ENCODE peak calls at places on chromosomes 2 and 18, in nine cellular contexts. Q is uterus, S is cardiac muscle cell, O is heart right ventricle, H is tibial artery, I is thyroid gland, F is nephron progenitor cell, P is mesothelial cell of epicardium, C is brain microvascular endothelial cell. J is an unnamed sample.

GRCh38 chr2:145408980-145409379 is 889.1 kb upstream of the ZEB2 start:
- DNase-seq in P (no peak), I (no peak), C (no peak), O (no peak), F (no peak), S (no peak), Q (no peak), H (no peak), J (no peak)

GRCh38 chr2:44833123-44834069 is 108.1 kb upstream of the SIX3 start:
- DNase-seq in S (no peak), P (no peak), I (no peak), C (peak; percentile 3), F (no peak), O (no peak), Q (no peak), H (no peak), J (no peak)

GRCh38 chr18:13635046-13635445 is 91.3 kb downstream of the FAM210A start:
- DNase-seq in S (no peak), H (no peak), F (no peak), P (no peak), I (peak; percentile 42), C (no peak), Q (no peak), O (peak; percentile 57), J (no peak)

GRCh38 chr2:42360493-42360889 is 526 bp downstream of the COX7A2L start:
- DNase-seq in F (no peak), C (no peak), O (no peak), H (no peak), S (no peak), P (no peak), I (no peak), Q (no peak), J (no peak)

GRCh38 chr2:80304522-80304878 is at the start of gene LRRTM1:
- DNase-seq in Q (no peak), O (peak; percentile 12), C (no peak), I (peak; percentile 29), S (no peak), H (no peak), F (peak; percentile 70), P (peak; percentile 38), J (no peak)

GRCh38 chr2:164706522-164706921 is 85.2 kb upstream of the GRB14 start:
- DNase-seq in O (no peak), P (no peak), F (no peak), S (peak; percentile 13), Q (no peak), H (no peak), I (no peak), C (peak; percentile 45), J (no peak)

GRCh38 chr18:62088146-62088545 is 98.7 kb downstream of the PIGN start:
- DNase-seq in S (peak; percentile 54), I (no peak), H (no peak), F (no peak), O (no peak), P (no peak), C (no peak), Q (no peak), J (no peak)

GRCh38 chr2:107989445-107989844 is 3.1 kb downstream of the SLC5A7 start:
- DNase-seq in O (no peak), S (no peak), P (no peak), F (no peak), H (no peak), Q (no peak), I (no peak), C (no peak), J (no peak)

GRCh38 chr2:212842544-212843185 is 304.1 kb upstream of the ERBB4 start:
- DNase-seq in Q (no peak), F (no peak), O (no peak), S (peak; percentile 38), I (no peak), P (no peak), C (peak; percentile 68), H (no peak), J (no peak)

GRCh38 chr2:233360771-233361176 is 6.5 kb downstream of the DGKD start:
- DNase-seq in H (no peak), C (no peak), Q (no peak), F (no peak), I (no peak), O (no peak), P (no peak), S (no peak), J (no peak)

GRCh38 chr2:127810156-127810636 is 775 bp downstream of the WDR33 start:
- DNase-seq in F (peak; percentile 25), C (peak; percentile 7), I (peak; percentile 17), S (peak; percentile 19), P (no peak), Q (no peak), H (no peak), O (no peak), J (no peak)

GRCh38 chr2:120824246-120824645 is 88.6 kb downstream of the GLI2 start:
- DNase-seq in H (peak; percentile 58), S (no peak), P (no peak), I (no peak), F (no peak), Q (no peak), O (no peak), C (no peak), J (no peak)

GRCh38 chr2:16413257-16413656 is 252.4 kb downstream of the CYRIA start:
- DNase-seq in Q (no peak), H (no peak), P (no peak), F (no peak), I (no peak), O (peak; percentile 26), C (no peak), S (no peak), J (no peak)

GRCh38 chr2:85925216-85925671 is 36.5 kb upstream of the ST3GAL5 start:
- DNase-seq in I (no peak), C (no peak), P (no peak), F (no peak), Q (no peak), O (no peak), S (no peak), H (no peak), J (no peak)

GRCh38 chr18:78496095-78496494 is 483.5 kb upstream of the SALL3 start:
- DNase-seq in O (no peak), Q (no peak), F (no peak), H (no peak), I (peak; percentile 5), S (no peak), C (no peak), P (no peak), J (peak; percentile 41)

GRCh38 chr2:222904557-222905258 is 43.9 kb downstream of the ACSL3 start:
- DNase-seq in C (peak; percentile 86), F (no peak), Q (no peak), S (peak; percentile 35), I (no peak), O (no peak), P (no peak), H (no peak), J (no peak)

GRCh38 chr2:150705767-150706166 is 218.3 kb upstream of the RND3 start:
- DNase-seq in F (no peak), I (no peak), C (no peak), H (no peak), O (no peak), S (no peak), P (no peak), Q (no peak), J (no peak)

GRCh38 chr2:99975386-99975785 is 167.0 kb downstream of the AFF3 start:
- DNase-seq in O (no peak), F (no peak), C (peak; percentile 53), S (no peak), I (no peak), Q (no peak), P (no peak), H (no peak), J (no peak)

GRCh38 chr2:36849265-36849664 is 117.1 kb downstream of the STRN start:
- DNase-seq in O (no peak), I (no peak), Q (no peak), S (no peak), F (no peak), P (no peak), C (no peak), H (no peak), J (no peak)

GRCh38 chr2:211033765-211034164 is 477.4 kb downstream of the CPS1 start:
- DNase-seq in O (no peak), P (no peak), Q (no peak), I (no peak), C (peak; percentile 11), H (no peak), S (peak; percentile 9), F (no peak), J (no peak)
- TF ChIP-seq CTCF in O (peak; percentile 17), P (no peak), Q (no peak), I (no peak), C (peak; percentile 48), H (peak; percentile 8), S (peak; percentile 41), F (peak; percentile 43), J (no peak)

GRCh38 chr18:76920974-76921373 is 98.6 kb downstream of the ZNF236 start:
- DNase-seq in P (no peak), Q (no peak), O (no peak), S (no peak), F (no peak), I (no peak), H (no peak), C (no peak), J (no peak)

GRCh38 chr18:76927216-76927725 is 104.9 kb downstream of the ZNF236 start:
- DNase-seq in S (no peak), C (no peak), F (no peak), H (no peak), P (no peak), I (no peak), Q (no peak), O (no peak), J (no peak)

GRCh38 chr18:76928179-76928868 is 106.0 kb downstream of the ZNF236 start:
- DNase-seq in I (no peak), S (no peak), Q (no peak), C (no peak), O (no peak), F (no peak), H (no peak), P (no peak), J (no peak)

GRCh38 chr18:76922107-76922506 is 99.8 kb downstream of the ZNF236 start:
- DNase-seq in H (no peak), C (peak; percentile 62), O (peak; percentile 31), P (no peak), F (peak; percentile 49), S (peak; percentile 62), Q (no peak), I (peak; percentile 59), J (peak; percentile 35)

GRCh38 chr18:76923485-76924085 is 101.2 kb downstream of the ZNF236 start:
- DNase-seq in I (no peak), H (no peak), P (no peak), C (peak; percentile 12), F (peak; percentile 47), Q (no peak), S (peak; percentile 19), O (no peak), J (no peak)
- TF ChIP-seq CTCF in I (no peak), H (peak; percentile 24), P (peak; percentile 31), C (peak; percentile 78), F (peak; percentile 56), Q (no peak), S (peak; percentile 43), O (peak; percentile 24), J (no peak)

GRCh38 chr2:67854798-67855197 is 208.0 kb downstream of the C1D start:
- DNase-seq in H (no peak), Q (no peak), C (no peak), F (no peak), O (no peak), P (no peak), I (no peak), S (no peak), J (no peak)
- TF ChIP-seq CTCF in H (no peak), Q (no peak), C (no peak), F (no peak), O (no peak), P (no peak), I (no peak), S (no peak), J (no peak)

GRCh38 chr2:31428001-31428418 is 13.5 kb upstream of the XDH start:
- DNase-seq in F (no peak), P (no peak), I (no peak), O (no peak), H (no peak), C (no peak), S (no peak), Q (no peak), J (no peak)
- TF ChIP-seq CTCF in F (no peak), P (no peak), I (no peak), O (no peak), H (no peak), C (peak; percentile 61), S (peak; percentile 30), Q (no peak), J (no peak)

J was measured in lung.